ENCODE peak calls at places on chromosomes 11 and 22, in ten cellular contexts. Z, D, R, A, V, B, S, X, U and Q are unnamed samples.

GRCh38 chr11:73242291-73243092 is 24.4 kb downstream of the P2RY2 start:
- DNase-seq in Z (peak), D (peak), R (peak), A (peak), V (peak), B (peak), S (peak), X (peak), U (peak), Q (peak)

GRCh38 chr11:46051102-46051501 is 70.2 kb downstream of the PHF21A start:
- DNase-seq in Z (no peak), D (no peak), R (no peak), A (no peak), V (no peak), B (no peak), S (no peak), X (no peak), U (no peak), Q (no peak)

GRCh38 chr11:91173701-91174100 is 950.9 kb upstream of the CHORDC1 start:
- DNase-seq in Z (no peak), D (no peak), R (no peak), A (no peak), V (no peak), B (no peak), S (no peak), X (no peak), U (no peak), Q (no peak)

GRCh38 chr22:29284196-29284595 is 16.1 kb downstream of the EWSR1 start:
- DNase-seq in Z (no peak), D (no peak), R (no peak), A (no peak), V (no peak), B (no peak), S (no peak), X (no peak), U (no peak), Q (no peak)

GRCh38 chr11:34773826-34774225 is 142.4 kb downstream of the APIP start:
- DNase-seq in Z (no peak), D (no peak), R (no peak), A (no peak), V (no peak), B (no peak), S (no peak), X (no peak), U (no peak), Q (no peak)

GRCh38 chr22:36021649-36022048 is 7.0 kb downstream of the RBFOX2 start:
- DNase-seq in Z (no peak), D (no peak), R (no peak), A (no peak), V (no peak), B (no peak), S (no peak), X (no peak), U (peak), Q (no peak)

GRCh38 chr11:13038366-13038765 is 29.2 kb downstream of the RASSF10 start:
- DNase-seq in Z (no peak), D (no peak), R (no peak), A (no peak), V (no peak), B (no peak), S (no peak), X (no peak), U (no peak), Q (no peak)

GRCh38 chr11:26522912-26523610 is 49.0 kb downstream of the MUC15 start:
- DNase-seq in Z (peak), D (no peak), R (no peak), A (no peak), V (no peak), B (no peak), S (no peak), X (peak), U (peak), Q (no peak)

GRCh38 chr11:34636127-34636526 is 15.2 kb downstream of the EHF start:
- DNase-seq in Z (no peak), D (no peak), R (no peak), A (no peak), V (no peak), B (no peak), S (no peak), X (no peak), U (no peak), Q (no peak)

GRCh38 chr11:46389450-46390330 is 1.9 kb downstream of the CHRM4 start:
- DNase-seq in Z (peak), D (peak), R (no peak), A (peak), V (peak), B (peak), S (peak), X (no peak), U (peak), Q (peak)

GRCh38 chr22:19497245-19497644 is 17.5 kb downstream of the CDC45 start:
- DNase-seq in Z (no peak), D (no peak), R (peak), A (no peak), V (no peak), B (no peak), S (no peak), X (no peak), U (no peak), Q (no peak)

GRCh38 chr11:11313426-11313825 is 39.6 kb downstream of the CSNK2A3 start:
- DNase-seq in Z (no peak), D (no peak), R (no peak), A (no peak), V (no peak), B (no peak), S (peak), X (no peak), U (no peak), Q (no peak)

GRCh38 chr11:89275966-89276365 is 98.3 kb downstream of the TYR start:
- DNase-seq in Z (no peak), D (no peak), R (no peak), A (no peak), V (no peak), B (no peak), S (no peak), X (no peak), U (no peak), Q (no peak)

GRCh38 chr11:46669606-46670243 is 30.7 kb downstream of the ARHGAP1 start:
- DNase-seq in Z (peak), D (no peak), R (peak), A (no peak), V (no peak), B (peak), S (no peak), X (no peak), U (peak), Q (no peak)

GRCh38 chr11:132042296-132042695 is 671.9 kb downstream of the NTM start:
- DNase-seq in Z (no peak), D (no peak), R (no peak), A (no peak), V (no peak), B (no peak), S (no peak), X (no peak), U (no peak), Q (no peak)

GRCh38 chr11:79414644-79415317 is 26.0 kb downstream of the TENM4 start:
- DNase-seq in Z (no peak), D (no peak), R (peak), A (no peak), V (no peak), B (no peak), S (no peak), X (no peak), U (no peak), Q (no peak)

GRCh38 chr11:2883717-2884423 is 1.7 kb downstream of the CDKN1C start:
- DNase-seq in Z (peak), D (peak), R (peak), A (no peak), V (no peak), B (no peak), S (no peak), X (no peak), U (no peak), Q (no peak)

GRCh38 chr11:75673977-75674582 is 5.2 kb upstream of the MAP6 start:
- DNase-seq in Z (no peak), D (no peak), R (no peak), A (no peak), V (peak), B (peak), S (no peak), X (no peak), U (peak), Q (no peak)

GRCh38 chr11:15836801-15837200 is 519.5 kb downstream of the SOX6 start:
- DNase-seq in Z (no peak), D (no peak), R (no peak), A (no peak), V (no peak), B (no peak), S (no peak), X (no peak), U (no peak), Q (no peak)

GRCh38 chr11:69943066-69943465 is 123.8 kb upstream of the FGF3 start:
- DNase-seq in Z (peak), D (no peak), R (no peak), A (no peak), V (peak), B (no peak), S (peak), X (no peak), U (no peak), Q (no peak)

GRCh38 chr11:15603208-15603607 is 488.5 kb downstream of the INSC start:
- DNase-seq in Z (no peak), D (no peak), R (no peak), A (no peak), V (no peak), B (no peak), S (no peak), X (no peak), U (no peak), Q (no peak)

GRCh38 chr11:121723261-121723741 is 270.5 kb upstream of the SORL1-AS1 start:
- DNase-seq in Z (peak), D (no peak), R (peak), A (peak), V (no peak), B (no peak), S (no peak), X (no peak), U (no peak), Q (no peak)

GRCh38 chr11:61976813-61977475 is 9.5 kb upstream of the FTH1 start:
- DNase-seq in Z (no peak), D (peak), R (peak), A (no peak), V (no peak), B (no peak), S (no peak), X (no peak), U (no peak), Q (peak)

GRCh38 chr22:46317646-46318045 is 17.9 kb upstream of the TRMU start:
- DNase-seq in Z (no peak), D (peak), R (no peak), A (no peak), V (no peak), B (no peak), S (no peak), X (no peak), U (no peak), Q (no peak)

GRCh38 chr11:57476223-57476882 is 16.0 kb downstream of the RTN4RL2 start:
- DNase-seq in Z (peak), D (peak), R (no peak), A (peak), V (no peak), B (peak), S (peak), X (no peak), U (no peak), Q (no peak)

GRCh38 chr11:111586305-111586915 is 15.8 kb upstream of the SIK2 start:
- DNase-seq in Z (no peak), D (no peak), R (no peak), A (peak), V (peak), B (peak), S (no peak), X (no peak), U (peak), Q (no peak)

GRCh38 chr11:78798567-78799170 is 224.0 kb upstream of the NARS2 start:
- DNase-seq in Z (peak), D (peak), R (peak), A (peak), V (peak), B (peak), S (peak), X (no peak), U (peak), Q (peak)

GRCh38 chr11:6817668-6818067 is 18.2 kb upstream of the OR6A2 start:
- DNase-seq in Z (peak), D (no peak), R (no peak), A (no peak), V (no peak), B (no peak), S (no peak), X (no peak), U (no peak), Q (no peak)

GRCh38 chr11:58334708-58335107 is 24.2 kb downstream of the OR5B17 start:
- DNase-seq in Z (no peak), D (no peak), R (no peak), A (no peak), V (peak), B (no peak), S (no peak), X (no peak), U (no peak), Q (no peak)

GRCh38 chr22:46171940-46172339 is 21.6 kb downstream of the PPARA start:
- DNase-seq in Z (no peak), D (no peak), R (no peak), A (no peak), V (peak), B (no peak), S (no peak), X (no peak), U (no peak), Q (no peak)

GRCh38 chr11:118634435-118635236 is 27.2 kb downstream of the PHLDB1 start:
- DNase-seq in Z (peak), D (peak), R (peak), A (peak), V (no peak), B (no peak), S (peak), X (peak), U (no peak), Q (peak)

DNA sequence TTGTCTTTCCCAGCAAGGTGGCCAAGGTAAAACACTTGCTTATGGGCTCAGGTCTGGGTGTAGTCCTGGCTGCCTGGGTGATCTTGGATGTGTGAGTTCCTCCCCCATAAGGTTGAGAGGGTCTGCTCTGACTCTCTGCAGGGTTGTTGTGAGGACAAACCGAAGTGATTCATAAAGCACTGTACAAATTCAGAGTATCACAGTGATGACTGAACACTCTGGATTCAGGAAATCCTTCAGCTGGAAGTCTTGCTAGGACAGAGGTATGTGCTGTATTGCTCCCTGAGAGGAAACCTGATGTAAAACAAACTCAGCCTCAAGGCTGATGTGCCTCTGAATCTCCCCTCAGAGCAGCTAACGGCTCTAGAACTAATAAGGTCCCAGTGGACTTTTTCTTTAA is 220.9 kb upstream of the PITPNB start:
- DNase-seq in Z (no peak), D (no peak), R (no peak), A (no peak), V (no peak), B (no peak), S (no peak), X (no peak), U (no peak), Q (no peak)
- H3K4me3 ChIP-seq in Z (no peak), D (no peak), R (no peak), A (no peak), V (no peak), B (no peak), S (no peak), X (no peak), U (no peak), Q (no peak)

GRCh38 chr11:94773842-94774241 is 5.7 kb downstream of the AMOTL1 start:
- DNase-seq in Z (no peak), D (no peak), R (no peak), A (no peak), V (no peak), B (no peak), S (no peak), X (no peak), U (no peak), Q (no peak)

GRCh38 chr11:94769897-94770296 is 1.7 kb downstream of the AMOTL1 start:
- DNase-seq in Z (no peak), D (no peak), R (no peak), A (peak), V (no peak), B (no peak), S (no peak), X (no peak), U (no peak), Q (peak)

GRCh38 chr11:94770563-94771120 is 2.5 kb downstream of the AMOTL1 start:
- DNase-seq in Z (no peak), D (no peak), R (no peak), A (no peak), V (no peak), B (no peak), S (no peak), X (no peak), U (no peak), Q (no peak)

GRCh38 chr11:94771951-94772350 is 3.8 kb downstream of the AMOTL1 start:
- DNase-seq in Z (no peak), D (no peak), R (no peak), A (no peak), V (no peak), B (no peak), S (no peak), X (no peak), U (no peak), Q (no peak)

GRCh38 chr11:94771390-94771789 is 3.2 kb downstream of the AMOTL1 start:
- DNase-seq in Z (no peak), D (no peak), R (no peak), A (no peak), V (no peak), B (no peak), S (no peak), X (no peak), U (no peak), Q (no peak)
- H3K4me3 ChIP-seq in Z (peak), D (no peak), R (no peak), A (no peak), V (no peak), B (no peak), S (no peak), X (no peak), U (no peak), Q (no peak)

GRCh38 chr22:27776410-27776958 is 25.1 kb downstream of the MN1 start:
- DNase-seq in Z (no peak), D (no peak), R (no peak), A (no peak), V (no peak), B (no peak), S (no peak), X (no peak), U (no peak), Q (no peak)

GRCh38 chr22:27775087-27775697 is 26.4 kb downstream of the MN1 start:
- DNase-seq in Z (no peak), D (no peak), R (peak), A (no peak), V (no peak), B (no peak), S (no peak), X (no peak), U (no peak), Q (no peak)

GRCh38 chr22:27774200-27774599 is 27.4 kb downstream of the MN1 start:
- DNase-seq in Z (no peak), D (no peak), R (no peak), A (no peak), V (no peak), B (no peak), S (no peak), X (no peak), U (no peak), Q (no peak)

GRCh38 chr22:27777128-27777527 is 24.4 kb downstream of the MN1 start:
- DNase-seq in Z (no peak), D (no peak), R (no peak), A (no peak), V (no peak), B (no peak), S (no peak), X (no peak), U (no peak), Q (no peak)

GRCh38 chr22:27775698-27776409 is 25.7 kb downstream of the MN1 start:
- DNase-seq in Z (peak), D (no peak), R (no peak), A (no peak), V (no peak), B (no peak), S (no peak), X (no peak), U (no peak), Q (no peak)
- H3K4me3 ChIP-seq in Z (peak), D (no peak), R (peak), A (no peak), V (no peak), B (no peak), S (no peak), X (no peak), U (no peak), Q (no peak)

GRCh38 chr22:43331698-43332097 is 11.5 kb downstream of the SCUBE1 start:
- DNase-seq in Z (no peak), D (no peak), R (no peak), A (no peak), V (no peak), B (no peak), S (no peak), X (no peak), U (no peak), Q (no peak)

GRCh38 chr22:43333156-43333555 is 10.0 kb downstream of the SCUBE1 start:
- DNase-seq in Z (no peak), D (no peak), R (no peak), A (no peak), V (no peak), B (no peak), S (no peak), X (no peak), U (no peak), Q (no peak)

GRCh38 chr22:43329061-43329460 is 14.1 kb downstream of the SCUBE1 start:
- DNase-seq in Z (no peak), D (no peak), R (no peak), A (no peak), V (no peak), B (no peak), S (no peak), X (no peak), U (no peak), Q (no peak)

GRCh38 chr22:43331064-43331435 is 12.1 kb downstream of the SCUBE1 start:
- DNase-seq in Z (no peak), D (no peak), R (no peak), A (no peak), V (no peak), B (no peak), S (no peak), X (no peak), U (no peak), Q (no peak)

DNA sequence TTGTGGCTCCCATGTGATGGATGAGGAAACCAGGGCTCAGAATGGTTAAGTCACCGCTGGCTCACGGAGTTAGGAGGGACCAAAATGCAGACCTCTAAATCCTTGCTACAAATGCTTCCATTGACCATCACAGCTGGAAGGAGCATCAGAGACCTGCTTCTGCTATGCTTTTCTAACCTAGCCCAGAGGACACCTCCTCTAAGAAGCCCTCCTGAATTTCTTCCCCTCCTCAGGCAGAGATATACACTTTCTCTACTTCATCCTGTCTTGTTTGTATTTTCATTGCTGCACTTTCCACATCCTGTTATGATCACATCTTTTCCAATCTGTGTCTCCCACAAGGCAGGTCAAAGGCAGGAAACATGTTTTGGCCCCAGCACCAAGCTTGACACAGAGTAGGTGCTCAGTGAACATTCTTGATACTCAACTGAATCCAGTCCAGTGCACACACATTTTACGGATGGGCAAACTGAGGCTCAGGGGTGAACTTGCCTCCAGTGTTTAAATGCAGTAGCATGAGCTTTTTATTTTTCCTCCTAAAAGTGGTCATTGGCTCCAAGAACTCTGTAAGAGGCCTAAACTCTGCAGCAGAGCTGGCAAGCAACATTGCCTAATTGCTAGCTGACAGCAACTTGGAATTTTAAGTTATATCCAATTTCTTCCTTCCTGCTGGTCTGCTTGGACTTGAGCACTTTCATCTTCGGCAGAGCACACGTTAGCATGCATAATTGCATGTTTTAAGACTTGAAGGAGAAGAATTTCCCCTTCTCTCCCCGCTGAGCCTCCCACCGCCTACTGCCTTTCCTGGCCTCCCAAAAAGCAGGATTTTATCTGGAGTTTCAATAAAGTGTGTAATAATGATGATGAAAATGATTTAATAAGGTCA is 12.8 kb downstream of the SCUBE1 start:
- DNase-seq in Z (peak), D (no peak), R (no peak), A (no peak), V (no peak), B (no peak), S (no peak), X (no peak), U (no peak), Q (no peak)
- H3K4me3 ChIP-seq in Z (no peak), D (no peak), R (no peak), A (no peak), V (no peak), B (no peak), S (no peak), X (no peak), U (no peak), Q (no peak)

GRCh38 chr22:30416403-30416802 is 9.2 kb upstream of the MTFP1 start:
- DNase-seq in Z (no peak), D (no peak), R (no peak), A (no peak), V (no peak), B (no peak), S (no peak), X (no peak), U (no peak), Q (no peak)
- H3K4me3 ChIP-seq in Z (no peak), D (no peak), R (no peak), A (no peak), V (no peak), B (no peak), S (no peak), X (no peak), U (no peak), Q (no peak)

GRCh38 chr11:312092-312816 is 1.6 kb upstream of the IFITM1 start:
- DNase-seq in Z (peak), D (peak), R (no peak), A (no peak), V (no peak), B (no peak), S (peak), X (no peak), U (no peak), Q (no peak)
- H3K4me3 ChIP-seq in Z (peak), D (no peak), R (no peak), A (no peak), V (no peak), B (peak), S (peak), X (no peak), U (peak), Q (peak)